ENCODE peak calls at places on chromosome 12, in six cellular contexts. One of them, this sample, is unnamed.

GRCh38 chr12:124646385-124647230 is 79.2 kb upstream of the NCOR2 start:
- DNase-seq in HFF-Myc: no peak
- DNase-seq in testis: no peak
- DNase-seq in GM23338: peak
- DNase-seq in GM20000: no peak
- DNase-seq in AG09309: no peak
- DNase-seq in this sample: peak

GRCh38 chr12:124923906-124924734 is 9.7 kb upstream of the UBC start:
- DNase-seq in HFF-Myc: no peak
- DNase-seq in testis: no peak
- DNase-seq in GM23338: peak
- DNase-seq in GM20000: no peak
- DNase-seq in AG09309: no peak
- DNase-seq in this sample: no peak

GRCh38 chr12:12474931-12475485 is 87.7 kb downstream of the DUSP16 start:
- DNase-seq in HFF-Myc: no peak
- DNase-seq in testis: no peak
- DNase-seq in GM23338: no peak
- DNase-seq in GM20000: peak
- DNase-seq in AG09309: no peak
- DNase-seq in this sample: no peak

GRCh38 chr12:80316141-80316700 is 127.8 kb upstream of the PTPRQ start:
- DNase-seq in HFF-Myc: no peak
- DNase-seq in testis: no peak
- DNase-seq in GM23338: no peak
- DNase-seq in GM20000: no peak
- DNase-seq in AG09309: no peak
- DNase-seq in this sample: no peak

GRCh38 chr12:70754330-70754741 is 117.1 kb upstream of the PTPRB start:
- DNase-seq in HFF-Myc: no peak
- DNase-seq in testis: no peak
- DNase-seq in GM23338: no peak
- DNase-seq in GM20000: no peak
- DNase-seq in AG09309: no peak
- DNase-seq in this sample: no peak

GRCh38 chr12:77107121-77107520 is 41.8 kb upstream of the E2F7 start:
- DNase-seq in HFF-Myc: no peak
- DNase-seq in testis: no peak
- DNase-seq in GM23338: peak
- DNase-seq in GM20000: no peak
- DNase-seq in AG09309: no peak
- DNase-seq in this sample: no peak

GRCh38 chr12:94650143-94651056 is at the start of gene TMCC3:
- DNase-seq in HFF-Myc: no peak
- DNase-seq in testis: peak
- DNase-seq in GM23338: peak
- DNase-seq in GM20000: peak
- DNase-seq in AG09309: no peak
- DNase-seq in this sample: no peak

GRCh38 chr12:100225491-100225890 is 24.9 kb downstream of the ACTR6 start:
- DNase-seq in HFF-Myc: no peak
- DNase-seq in testis: no peak
- DNase-seq in GM23338: no peak
- DNase-seq in GM20000: no peak
- DNase-seq in AG09309: no peak
- DNase-seq in this sample: no peak

GRCh38 chr12:88985631-88986030 is 366.7 kb downstream of the DUSP6 start:
- DNase-seq in HFF-Myc: no peak
- DNase-seq in testis: no peak
- DNase-seq in GM23338: no peak
- DNase-seq in GM20000: no peak
- DNase-seq in AG09309: peak
- DNase-seq in this sample: no peak

GRCh38 chr12:63276537-63277365 is 125.8 kb upstream of the AVPR1A start:
- DNase-seq in HFF-Myc: no peak
- DNase-seq in testis: peak
- DNase-seq in GM23338: peak
- DNase-seq in GM20000: peak
- DNase-seq in AG09309: no peak
- DNase-seq in this sample: no peak

GRCh38 chr12:81942588-81942987 is 183.4 kb upstream of the PPFIA2 start:
- DNase-seq in HFF-Myc: no peak
- DNase-seq in testis: no peak
- DNase-seq in GM23338: no peak
- DNase-seq in GM20000: no peak
- DNase-seq in AG09309: no peak
- DNase-seq in this sample: peak

GRCh38 chr12:107330901-107331431 is 237.6 kb upstream of the CRY1 start:
- DNase-seq in HFF-Myc: no peak
- DNase-seq in testis: no peak
- DNase-seq in GM23338: no peak
- DNase-seq in GM20000: no peak
- DNase-seq in AG09309: no peak
- DNase-seq in this sample: no peak

DNA sequence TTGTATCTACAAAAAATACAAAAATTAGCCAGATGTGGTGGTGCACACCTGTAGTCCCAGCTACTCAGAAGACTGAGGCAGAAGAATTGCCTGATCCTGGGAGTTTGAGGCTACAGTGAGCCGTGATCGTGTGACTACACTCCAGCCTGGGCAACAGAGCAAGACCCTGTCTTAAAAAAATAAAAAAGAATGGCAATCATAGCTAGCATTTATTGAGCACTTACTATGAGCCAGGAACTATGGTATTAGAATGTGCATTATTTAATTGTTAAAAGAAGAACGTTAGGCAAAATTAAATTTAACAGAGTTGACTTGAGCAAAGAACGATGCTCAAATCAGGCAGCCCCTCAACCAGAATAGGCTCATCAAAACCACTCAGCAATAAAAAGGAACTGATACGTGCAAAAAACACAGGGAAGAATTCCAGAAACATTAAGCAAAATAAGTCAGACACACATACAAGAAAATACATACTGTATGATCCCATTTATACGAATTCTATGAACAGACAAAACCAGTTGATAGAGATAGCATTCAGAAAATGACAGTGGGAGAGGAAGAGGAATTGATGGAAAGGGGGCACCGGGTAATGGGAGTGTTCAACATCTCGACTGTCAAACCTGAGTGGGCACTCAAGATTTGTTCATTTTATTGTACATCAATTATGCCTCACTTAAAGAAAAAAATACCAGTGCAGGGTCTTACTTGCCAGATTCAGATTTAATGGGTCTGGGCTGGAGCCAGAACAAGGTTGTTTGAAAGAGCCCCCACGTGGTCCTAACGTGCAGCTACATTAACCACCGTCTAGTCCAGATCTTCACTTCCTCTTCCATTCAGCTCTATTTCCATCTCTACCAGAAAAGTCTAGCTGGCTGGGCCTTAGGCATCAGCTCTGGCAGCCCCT is 8.0 kb downstream of the SCNN1A start:
- DNase-seq in HFF-Myc: no peak
- DNase-seq in testis: no peak
- DNase-seq in GM23338: no peak
- DNase-seq in GM20000: peak
- DNase-seq in AG09309: no peak
- DNase-seq in this sample: peak
- TF ChIP-seq CTCF in HFF-Myc: peak
- TF ChIP-seq CTCF in testis: no peak
- TF ChIP-seq CTCF in GM23338: peak
- TF ChIP-seq CTCF in GM20000: peak
- TF ChIP-seq CTCF in AG09309: peak
- TF ChIP-seq CTCF in this sample: peak

GRCh38 chr12:131613678-131614077 is 97.2 kb upstream of the SFSWAP start:
- DNase-seq in HFF-Myc: no peak
- DNase-seq in testis: no peak
- DNase-seq in GM23338: no peak
- DNase-seq in GM20000: no peak
- DNase-seq in AG09309: no peak
- DNase-seq in this sample: no peak
- TF ChIP-seq CTCF in HFF-Myc: no peak
- TF ChIP-seq CTCF in testis: no peak
- TF ChIP-seq CTCF in GM23338: no peak
- TF ChIP-seq CTCF in GM20000: no peak
- TF ChIP-seq CTCF in AG09309: no peak
- TF ChIP-seq CTCF in this sample: no peak

DNA sequence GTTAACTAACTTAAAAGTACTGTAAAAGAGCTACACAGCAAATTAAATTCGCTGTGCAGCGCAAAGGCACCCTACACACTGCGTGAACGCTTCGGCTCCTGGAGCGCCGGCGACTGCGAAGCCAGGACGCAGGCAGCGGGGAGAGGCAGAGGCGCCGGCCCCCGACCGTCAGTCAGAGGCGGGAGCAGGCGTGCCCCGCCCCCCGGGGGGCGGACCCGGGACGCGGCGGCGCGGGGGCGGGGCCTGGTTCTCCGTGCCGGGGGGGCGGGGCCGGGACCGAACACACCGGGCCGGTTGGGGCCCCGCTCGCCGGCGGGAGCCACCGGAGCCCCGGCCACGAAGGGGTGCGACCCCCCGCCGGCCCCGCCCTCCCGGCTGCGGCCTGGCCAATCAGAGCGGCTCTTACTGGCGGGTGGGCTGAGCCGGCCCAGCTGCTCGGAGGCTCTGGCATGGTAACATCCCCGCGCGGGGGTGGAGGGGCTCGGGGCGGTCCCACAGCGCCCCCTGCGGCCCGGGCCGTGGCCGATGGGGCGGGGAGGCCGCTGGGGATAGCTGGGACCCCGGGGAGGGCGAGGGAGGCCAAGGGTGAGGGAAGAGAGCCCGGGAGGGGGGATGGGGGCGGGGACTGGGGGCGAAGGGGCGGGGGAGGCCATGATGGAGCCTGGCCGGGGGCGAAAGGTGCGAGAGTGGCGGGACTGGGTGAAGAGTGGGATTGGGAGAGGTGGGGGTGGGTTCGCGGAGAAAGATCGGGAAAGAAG is at the start of gene PRPF40B:
- DNase-seq in HFF-Myc: peak
- DNase-seq in testis: peak
- DNase-seq in GM23338: peak
- DNase-seq in GM20000: peak
- DNase-seq in AG09309: no peak
- DNase-seq in this sample: peak
- TF ChIP-seq CTCF in HFF-Myc: peak
- TF ChIP-seq CTCF in testis: peak
- TF ChIP-seq CTCF in GM23338: peak
- TF ChIP-seq CTCF in GM20000: peak
- TF ChIP-seq CTCF in AG09309: peak
- TF ChIP-seq CTCF in this sample: peak

GRCh38 chr12:7439579-7440505 is 4.1 kb downstream of the CD163L1 start:
- DNase-seq in HFF-Myc: no peak
- DNase-seq in testis: peak
- DNase-seq in GM23338: peak
- DNase-seq in GM20000: peak
- DNase-seq in AG09309: no peak
- DNase-seq in this sample: peak
- TF ChIP-seq CTCF in HFF-Myc: no peak
- TF ChIP-seq CTCF in testis: no peak
- TF ChIP-seq CTCF in GM23338: peak
- TF ChIP-seq CTCF in GM20000: no peak
- TF ChIP-seq CTCF in AG09309: no peak
- TF ChIP-seq CTCF in this sample: peak

GRCh38 chr12:26699237-26699636 is 133.8 kb downstream of the ITPR2 start:
- DNase-seq in HFF-Myc: no peak
- DNase-seq in testis: no peak
- DNase-seq in GM23338: no peak
- DNase-seq in GM20000: no peak
- DNase-seq in AG09309: no peak
- DNase-seq in this sample: no peak

GRCh38 chr12:26700430-26700829 is 132.6 kb downstream of the ITPR2 start:
- DNase-seq in HFF-Myc: no peak
- DNase-seq in testis: no peak
- DNase-seq in GM23338: no peak
- DNase-seq in GM20000: no peak
- DNase-seq in AG09309: no peak
- DNase-seq in this sample: no peak

GRCh38 chr12:26704684-26705475 is 128.1 kb downstream of the ITPR2 start:
- DNase-seq in HFF-Myc: no peak
- DNase-seq in testis: peak
- DNase-seq in GM23338: no peak
- DNase-seq in GM20000: no peak
- DNase-seq in AG09309: peak
- DNase-seq in this sample: no peak

GRCh38 chr12:26704214-26704613 is 128.8 kb downstream of the ITPR2 start:
- DNase-seq in HFF-Myc: no peak
- DNase-seq in testis: no peak
- DNase-seq in GM23338: no peak
- DNase-seq in GM20000: no peak
- DNase-seq in AG09309: no peak
- DNase-seq in this sample: no peak

DNA sequence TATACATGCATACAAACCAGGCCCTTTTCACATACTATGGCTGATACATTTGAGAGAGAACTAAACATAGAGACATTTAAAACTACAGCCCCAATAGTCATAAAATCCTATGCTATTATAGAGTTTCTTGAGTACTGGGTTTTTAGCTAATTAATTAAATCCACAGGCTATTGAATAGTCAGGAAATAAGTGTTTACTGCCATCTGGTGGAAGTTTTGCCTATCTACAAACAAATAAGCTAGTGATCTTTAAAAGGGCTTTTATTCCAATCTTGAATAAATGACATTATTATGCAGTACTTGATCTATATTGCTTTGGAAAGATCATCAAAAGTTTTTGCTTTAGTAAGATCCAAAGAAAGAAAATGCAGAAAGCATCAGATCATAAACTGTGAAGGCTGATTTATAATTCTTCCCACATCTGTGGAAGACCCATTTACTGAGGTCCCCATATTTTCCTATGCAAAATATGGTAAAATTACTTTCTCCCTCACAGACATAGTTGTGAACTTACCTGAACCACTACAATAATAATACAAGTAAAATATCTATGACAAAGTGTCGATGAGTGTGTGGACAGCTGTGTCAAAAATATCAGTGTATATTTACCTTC is 131.3 kb downstream of the ITPR2 start:
- DNase-seq in HFF-Myc: no peak
- DNase-seq in testis: no peak
- DNase-seq in GM23338: peak
- DNase-seq in GM20000: no peak
- DNase-seq in AG09309: peak
- DNase-seq in this sample: no peak
- TF ChIP-seq CTCF in HFF-Myc: peak
- TF ChIP-seq CTCF in testis: peak
- TF ChIP-seq CTCF in GM23338: peak
- TF ChIP-seq CTCF in GM20000: no peak
- TF ChIP-seq CTCF in AG09309: peak
- TF ChIP-seq CTCF in this sample: peak

DNA sequence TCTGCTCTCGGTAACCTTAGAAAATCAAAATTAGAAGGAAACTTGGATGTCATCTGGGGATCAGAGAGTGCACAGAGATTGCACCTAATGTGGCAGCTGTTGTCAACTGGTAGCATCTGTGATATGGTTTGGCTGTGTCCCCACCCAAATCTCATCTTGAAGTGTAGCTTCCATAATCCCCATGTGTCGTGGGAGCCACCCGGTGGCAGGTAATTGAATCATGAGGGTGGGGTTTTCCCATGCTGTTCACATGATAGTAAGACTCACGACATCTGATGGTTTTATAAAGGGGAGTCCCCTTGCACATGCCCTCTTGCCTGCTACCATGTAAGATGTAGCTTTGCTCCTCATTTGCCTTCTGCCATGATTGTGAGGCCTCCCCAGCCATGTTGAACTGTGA is 127.7 kb upstream of the SRRM4 start:
- DNase-seq in HFF-Myc: no peak
- DNase-seq in testis: no peak
- DNase-seq in GM23338: peak
- DNase-seq in GM20000: no peak
- DNase-seq in AG09309: no peak
- DNase-seq in this sample: no peak
- TF ChIP-seq CTCF in HFF-Myc: no peak
- TF ChIP-seq CTCF in testis: no peak
- TF ChIP-seq CTCF in GM23338: peak
- TF ChIP-seq CTCF in GM20000: no peak
- TF ChIP-seq CTCF in AG09309: no peak
- TF ChIP-seq CTCF in this sample: no peak